ENCODE peak calls at places on chromosomes 11 and 22, in seven cellular contexts. I is neural crest cell; O is CD8-positive, alpha-beta memory T cell; Q is NCI-H524; V is HTR-8/SVneo; G is NCI-H748 treated with DMSO at 0.1 percent for 48 hours; P is A549. X is an unnamed sample.

GRCh38 chr22:48739348-48740085 is 1088.2 kb downstream of the BRD1 start:
- DNase-seq in P (no peak), O (no peak), G (no peak), I (no peak), V (no peak), Q (no peak), X (no peak)

GRCh38 chr11:45676522-45677095 is 11.2 kb upstream of the CHST1 start:
- DNase-seq in I (no peak), P (no peak), Q (no peak), G (no peak), V (no peak), O (no peak), X (no peak)

GRCh38 chr11:98621767-98622166 is 399.0 kb upstream of the CNTN5 start:
- DNase-seq in G (no peak), P (no peak), O (no peak), V (no peak), I (no peak), Q (no peak), X (no peak)

GRCh38 chr11:72358461-72359405 is 75.6 kb downstream of the CLPB start:
- DNase-seq in P (no peak), Q (no peak), G (no peak), V (no peak), I (no peak), O (no peak), X (no peak)

GRCh38 chr11:45331839-45332485 is 45.8 kb upstream of the SYT13 start:
- DNase-seq in V (no peak), Q (no peak), G (no peak), O (no peak), P (no peak), I (no peak), X (no peak)

GRCh38 chr11:2300936-2301630 is 635 bp downstream of the C11orf21 start:
- DNase-seq in P (no peak), G (no peak), Q (no peak), V (no peak), O (peak), I (no peak), X (no peak)

GRCh38 chr22:27080191-27080590 is 422.8 kb downstream of the MIAT start:
- DNase-seq in G (no peak), Q (no peak), O (no peak), V (no peak), P (no peak), I (no peak), X (no peak)

GRCh38 chr22:38442967-38443674 is 11.9 kb downstream of the KCNJ4 start:
- DNase-seq in P (no peak), I (no peak), G (no peak), O (no peak), Q (no peak), V (no peak), X (no peak)

GRCh38 chr22:41888638-41889200 is 26.2 kb downstream of the SHISA8 start:
- DNase-seq in G (no peak), O (no peak), I (no peak), Q (no peak), P (no peak), V (no peak), X (no peak)

GRCh38 chr11:116707746-116708145 is 65.0 kb downstream of the BUD13 start:
- DNase-seq in Q (no peak), I (no peak), P (no peak), G (no peak), O (no peak), V (no peak), X (no peak)

GRCh38 chr11:4092031-4092430 is 2.6 kb upstream of the RRM1 start:
- DNase-seq in V (no peak), Q (no peak), G (no peak), P (no peak), O (no peak), I (no peak), X (no peak)

GRCh38 chr11:29485641-29486040 is 531.2 kb downstream of the KCNA4 start:
- DNase-seq in O (no peak), P (no peak), V (no peak), Q (no peak), G (no peak), I (no peak), X (no peak)